ENCODE peak calls at places on chromosomes 11 and 22, in five cellular contexts. T, L, U, A and S are unnamed samples.

GRCh38 chr11:109423114-109423859 is 1.3 kb downstream of the C11orf87 start:
- DNase-seq in A (peak; percentile 36), T (peak; percentile 2), L (no peak), U (peak; percentile 40), S (peak; percentile 17)

GRCh38 chr11:14480716-14481115 is 18.9 kb downstream of the COPB1 start:
- DNase-seq in L (no peak), U (no peak), T (no peak), A (peak; percentile 10), S (no peak)

GRCh38 chr11:112558691-112559090 is 298.0 kb upstream of the PLET1 start:
- DNase-seq in A (no peak), T (no peak), U (no peak), L (peak; percentile 43), S (no peak)

GRCh38 chr22:31944700-31945477 is 554 bp downstream of the YWHAH start:
- DNase-seq in A (peak; percentile 32), U (peak; percentile 41), T (no peak), L (no peak), S (peak; percentile 17)

GRCh38 chr11:1256257-1257045 is 33.6 kb downstream of the MUC5B start:
- DNase-seq in T (no peak), A (no peak), U (no peak), L (no peak), S (no peak)

GRCh38 chr11:29310016-29310415 is 706.8 kb downstream of the KCNA4 start:
- DNase-seq in A (peak; percentile 54), L (peak; percentile 95), T (no peak), U (no peak), S (no peak)

GRCh38 chr22:21448627-21449416 is 18.4 kb upstream of the TMEM191C start:
- DNase-seq in L (no peak), U (no peak), T (no peak), A (no peak), S (no peak)

GRCh38 chr11:108498046-108498815 is at the start of gene POGLUT3:
- DNase-seq in U (peak; percentile 68), L (peak; percentile 49), A (peak; percentile 67), T (peak; percentile 19), S (peak; percentile 55)

GRCh38 chr11:20715464-20715863 is 46.1 kb downstream of the NELL1 start:
- DNase-seq in U (no peak), A (no peak), L (no peak), T (no peak), S (no peak)

GRCh38 chr11:128422576-128423370 is 164.6 kb downstream of the ETS1 start:
- DNase-seq in A (no peak), U (peak; percentile 37), T (no peak), L (no peak), S (no peak)

GRCh38 chr22:42992886-42993479 is 22.0 kb downstream of the PACSIN2 start:
- DNase-seq in A (no peak), T (no peak), L (no peak), U (no peak), S (no peak)
- H3K4ac ChIP-seq in A (no peak overlapping the region), T (no peak overlapping the region), L (no peak overlapping the region), U (no peak overlapping the region), S (no peak overlapping the region)

GRCh38 chr11:111282663-111283062 is 15.7 kb upstream of the POU2AF3 start:
- DNase-seq in U (no peak), T (no peak), L (no peak), A (no peak), S (no peak)

GRCh38 chr11:111285205-111286079 is 12.9 kb upstream of the POU2AF3 start:
- DNase-seq in A (no peak), U (no peak), T (no peak), L (no peak), S (no peak)

GRCh38 chr11:111283945-111284481 is 14.3 kb upstream of the POU2AF3 start:
- DNase-seq in A (peak; percentile 35), T (no peak), U (no peak), L (peak; percentile 51), S (no peak)
- H3K4me3 ChIP-seq in A (peak overlapping the region; percentile 43), T (no peak overlapping the region), U (no peak overlapping the region), L (no peak overlapping the region), S (no peak overlapping the region)

DNA sequence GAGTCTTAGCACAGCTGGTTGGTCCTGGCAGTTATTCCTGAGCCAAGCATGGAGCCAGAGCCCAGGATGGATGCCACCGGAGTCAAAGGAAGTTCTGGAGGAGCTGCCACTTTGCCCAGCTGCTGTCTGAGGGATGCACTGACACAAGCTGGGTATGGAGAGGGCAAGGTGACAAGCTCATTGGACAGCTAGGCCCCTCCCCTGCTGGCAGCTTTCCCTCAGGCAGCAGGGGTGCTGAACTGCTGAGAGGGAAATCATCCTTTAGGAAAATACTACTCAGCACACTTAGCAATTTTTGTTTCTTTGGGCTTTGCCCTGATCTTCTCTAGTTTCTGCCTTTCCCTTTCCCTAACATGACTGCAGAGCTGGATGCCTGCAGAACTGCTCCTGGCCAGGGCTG is 99.3 kb upstream of the SESN3 start:
- DNase-seq in U (peak; percentile 9), T (no peak), A (no peak), L (no peak), S (no peak)
- H2BK15ac ChIP-seq in U (no peak overlapping the region), T (no peak overlapping the region), A (no peak overlapping the region), L (no peak overlapping the region), S (peak overlapping the region; percentile 16)

GRCh38 chr11:8720376-8720775 is 37.8 kb downstream of the RPL27A start:
- DNase-seq in L (peak; percentile 18), A (peak; percentile 22), U (no peak), T (no peak), S (no peak)

GRCh38 chr11:8722156-8722555 is 39.6 kb downstream of the RPL27A start:
- DNase-seq in L (peak; percentile 56), T (no peak), A (peak; percentile 77), U (peak; percentile 84), S (no peak)

GRCh38 chr11:8720868-8721739 is 38.5 kb downstream of the RPL27A start:
- DNase-seq in L (no peak), A (peak; percentile 23), T (no peak), U (peak; percentile 87), S (no peak)

GRCh38 chr11:8722809-8723208 is 40.2 kb downstream of the RPL27A start:
- DNase-seq in U (no peak), L (no peak), T (no peak), A (no peak), S (no peak)

DNA sequence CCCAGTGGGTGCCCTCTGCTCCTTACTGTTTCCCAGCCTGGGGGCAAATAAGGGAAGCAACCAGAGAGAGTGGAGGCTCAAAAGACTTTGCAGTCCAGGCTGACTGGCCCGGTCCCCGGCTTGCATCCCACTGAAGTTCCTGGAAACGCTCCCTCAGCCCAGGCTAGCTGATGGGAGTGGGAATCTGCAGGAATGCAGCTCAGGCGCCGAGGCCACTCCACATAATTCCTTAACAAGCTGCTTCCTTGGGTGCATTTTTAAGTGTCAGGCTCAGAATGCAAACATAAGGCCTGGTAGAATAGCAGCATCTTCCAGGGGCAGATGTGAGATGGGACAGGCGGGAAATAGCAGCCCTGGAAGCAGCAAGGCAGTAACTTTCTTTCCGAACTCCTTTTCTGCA is 39.1 kb downstream of the RPL27A start:
- DNase-seq in L (no peak), U (peak; percentile 66), A (peak; percentile 63), T (no peak), S (no peak)
- H3K4ac ChIP-seq in L (peak overlapping the region; percentile 100), U (peak overlapping the region; percentile 7), A (peak overlapping the region; percentile 93), T (no peak overlapping the region), S (no peak overlapping the region)

GRCh38 chr11:59556883-59557205 is 45.5 kb downstream of the OR4D9 start:
- DNase-seq in L (no peak), A (peak; percentile 85), U (no peak), T (no peak), S (no peak)
- H3K4me3 ChIP-seq in L (peak overlapping the region; percentile 20), A (peak overlapping the region; percentile 90), U (no peak overlapping the region), T (peak overlapping the region; percentile 94), S (peak overlapping the region; percentile 51)

GRCh38 chr22:42410708-42411107 is 21.5 kb downstream of the NFAM1 start:
- DNase-seq in U (no peak), T (no peak), L (no peak), A (no peak), S (no peak)

GRCh38 chr22:42408815-42409529 is 23.2 kb downstream of the NFAM1 start:
- DNase-seq in T (no peak), A (no peak), U (no peak), L (no peak), S (no peak)

GRCh38 chr22:42416671-42417230 is 15.5 kb downstream of the NFAM1 start:
- DNase-seq in A (no peak), T (no peak), U (no peak), L (no peak), S (no peak)

GRCh38 chr22:42414565-42415298 is 17.5 kb downstream of the NFAM1 start:
- DNase-seq in A (no peak), T (no peak), L (no peak), U (no peak), S (no peak)

DNA sequence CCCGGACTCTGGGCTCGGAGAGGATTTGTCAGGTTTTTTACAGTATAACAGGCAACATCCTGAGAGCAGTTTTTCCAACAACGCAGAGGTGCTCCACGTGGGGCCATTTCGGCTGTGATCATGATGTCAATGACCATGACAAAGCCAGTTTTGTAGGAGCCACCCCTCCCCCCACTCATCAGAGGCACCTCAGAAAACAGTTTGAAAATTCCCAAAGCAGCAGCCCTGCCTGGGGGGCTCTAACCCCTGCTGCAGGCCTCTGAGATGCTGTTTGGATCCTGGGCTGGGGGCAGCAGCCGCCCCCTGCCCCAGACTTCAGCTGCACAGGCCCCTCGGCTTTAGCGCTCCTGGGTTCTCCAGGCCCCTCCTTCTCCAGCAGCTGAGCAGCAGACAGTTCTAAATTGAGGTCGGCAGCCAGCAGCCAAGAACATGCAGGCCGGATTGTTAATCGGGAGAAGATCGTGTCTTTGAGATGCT is 19.4 kb downstream of the NFAM1 start:
- DNase-seq in U (peak; percentile 68), L (no peak), T (no peak), A (no peak), S (no peak)
- H2BK15ac ChIP-seq in U (no peak overlapping the region), L (no peak overlapping the region), T (peak overlapping the region; percentile 84), A (no peak overlapping the region), S (no peak overlapping the region)

GRCh38 chr11:96218013-96218412 is 125.0 kb downstream of the MAML2 start:
- DNase-seq in L (no peak), A (no peak), U (no peak), T (no peak), S (no peak)

GRCh38 chr11:96221244-96222070 is 121.5 kb downstream of the MAML2 start:
- DNase-seq in U (no peak), A (peak; percentile 46), L (no peak), T (no peak), S (no peak)

GRCh38 chr11:96219981-96220623 is 122.9 kb downstream of the MAML2 start:
- DNase-seq in L (peak; percentile 62), A (peak; percentile 91), T (no peak), U (no peak), S (no peak)

GRCh38 chr11:96218901-96219300 is 124.1 kb downstream of the MAML2 start:
- DNase-seq in L (no peak), U (no peak), T (no peak), A (no peak), S (no peak)

GRCh38 chr11:96222102-96222501 is 120.9 kb downstream of the MAML2 start:
- DNase-seq in T (no peak), U (no peak), A (peak; percentile 64), L (peak; percentile 56), S (no peak)
- H3K4ac ChIP-seq in T (no peak overlapping the region), U (no peak overlapping the region), A (peak overlapping the region; percentile 36), L (peak overlapping the region; percentile 51), S (no peak overlapping the region)

DNA sequence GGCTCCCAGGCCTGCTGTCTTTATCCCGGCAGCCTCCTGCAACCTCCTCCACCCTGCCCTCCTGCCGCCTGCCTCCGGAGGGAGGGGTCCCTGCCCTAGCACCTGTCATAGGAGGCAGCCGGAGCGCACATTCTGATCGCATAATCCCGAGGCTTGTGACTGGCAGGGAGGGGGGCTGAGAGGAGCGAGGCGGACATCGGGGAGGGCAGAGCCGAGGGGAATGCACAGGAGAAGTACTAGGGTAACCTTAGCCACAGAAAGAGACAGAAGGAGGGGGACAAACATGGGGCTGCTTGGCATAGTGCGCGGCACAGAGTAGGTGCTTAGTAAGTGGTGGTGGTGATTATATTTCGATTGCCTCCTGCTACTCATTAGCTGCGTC is 9.2 kb upstream of the ALX4 start:
- DNase-seq in A (no peak), U (no peak), T (no peak), L (no peak), S (no peak)
- H3K4me3 ChIP-seq in A (no peak overlapping the region), U (no peak overlapping the region), T (peak overlapping the region; percentile 39), L (no peak overlapping the region), S (no peak overlapping the region)